ENCODE peak calls at places on chromosome 1, in four cellular contexts. One of them, this sample, is unnamed.

GRCh38 chr1:41313661-41314131 is 47.5 kb upstream of the FOXO6 start:
- DNase-seq in LoVo: no peak
- DNase-seq in NCI-H1417: no peak
- DNase-seq in H9: peak
- DNase-seq in this sample: peak

GRCh38 chr1:172220376-172220775 is 200.1 kb upstream of the C1orf105 start:
- DNase-seq in LoVo: no peak
- DNase-seq in H9: no peak
- DNase-seq in NCI-H1417: no peak
- DNase-seq in this sample: no peak

GRCh38 chr1:19435851-19436465 is 49.4 kb downstream of the CAPZB start:
- DNase-seq in NCI-H1417: no peak
- DNase-seq in H9: no peak
- DNase-seq in LoVo: no peak
- DNase-seq in this sample: peak

GRCh38 chr1:225691861-225692516 is 39.1 kb upstream of the ENAH start:
- DNase-seq in H9: no peak
- DNase-seq in NCI-H1417: no peak
- DNase-seq in LoVo: no peak
- DNase-seq in this sample: peak

GRCh38 chr1:223748773-223749733 is 36.7 kb downstream of the CAPN2 start:
- DNase-seq in LoVo: no peak
- DNase-seq in H9: peak
- DNase-seq in NCI-H1417: peak
- DNase-seq in this sample: peak

GRCh38 chr1:31627930-31628421 is 10.5 kb downstream of the HCRTR1 start:
- DNase-seq in LoVo: no peak
- DNase-seq in H9: no peak
- DNase-seq in NCI-H1417: no peak
- DNase-seq in this sample: no peak

GRCh38 chr1:119841306-119841705 is 30.0 kb upstream of the REG4 start:
- DNase-seq in LoVo: no peak
- DNase-seq in H9: no peak
- DNase-seq in NCI-H1417: no peak
- DNase-seq in this sample: peak

GRCh38 chr1:180070286-180070685 is 84.4 kb upstream of the QSOX1 start:
- DNase-seq in H9: no peak
- DNase-seq in NCI-H1417: no peak
- DNase-seq in LoVo: no peak
- DNase-seq in this sample: no peak

GRCh38 chr1:94063379-94063778 is 57.6 kb downstream of the ABCA4 start:
- DNase-seq in H9: no peak
- DNase-seq in LoVo: no peak
- DNase-seq in NCI-H1417: no peak
- DNase-seq in this sample: peak